ENCODE peak calls at places on chromosome 14, in four cellular contexts. T is psoas muscle, K is HFF-Myc, M is GM04503. C is an unnamed sample.

GRCh38 chr14:60707858-60708257 is 16.3 kb downstream of the SIX4 start:
- DNase-seq in K (no peak), T (no peak), M (no peak), C (no peak)

GRCh38 chr14:81392976-81393643 is 7.0 kb downstream of the STON2 start:
- DNase-seq in K (no peak), T (no peak), M (no peak), C (no peak)

GRCh38 chr14:102020058-102020971 is 55.9 kb downstream of the DYNC1H1 start:
- DNase-seq in K (no peak), M (peak; percentile 57), T (no peak), C (no peak)

GRCh38 chr14:50943261-50943942 is 881 bp downstream of the PYGL start:
- DNase-seq in M (no peak), K (no peak), T (peak; percentile 74), C (peak; percentile 35)

GRCh38 chr14:104433401-104434213 is 146.0 kb upstream of the C14orf180 start:
- DNase-seq in K (no peak), M (no peak), T (no peak), C (no peak)

GRCh38 chr14:77406718-77407117 is 16.6 kb downstream of the NOXRED1 start:
- DNase-seq in T (no peak), M (no peak), K (no peak), C (no peak)

GRCh38 chr14:77580477-77580876 is 36.0 kb downstream of the SPTLC2 start:
- DNase-seq in T (no peak), M (no peak), K (no peak), C (no peak)

GRCh38 chr14:77000340-77001235 is 27.9 kb downstream of the IRF2BPL start:
- DNase-seq in M (no peak), K (no peak), T (peak; percentile 55), C (no peak)

C was measured in neural crest cell.